ENCODE peak calls at places on chromosomes 2 and 18, in four cellular contexts. O, J, R and Y are unnamed samples.

GRCh38 chr2:169141713-169142352 is 72.5 kb downstream of the DHRS9 start:
- DNase-seq in O (peak; percentile 24), J (peak; percentile 46), R (peak; percentile 81), Y (peak; percentile 25)

GRCh38 chr2:200653021-200653420 is 67.2 kb downstream of the AOX1 start:
- DNase-seq in O (no peak), J (no peak), R (no peak), Y (no peak)

GRCh38 chr18:56245856-56246575 is 392.4 kb downstream of the TXNL1 start:
- DNase-seq in O (no peak), J (no peak), R (no peak), Y (no peak)

GRCh38 chr2:209922116-209922515 is 80.3 kb upstream of the RPE start:
- DNase-seq in O (no peak), J (no peak), R (no peak), Y (no peak)

GRCh38 chr2:60339286-60339685 is 214.2 kb downstream of the BCL11A start:
- DNase-seq in O (no peak), J (no peak), R (no peak), Y (no peak)

GRCh38 chr18:34514238-34514637 is 195.9 kb upstream of the DTNA start:
- DNase-seq in O (no peak), J (no peak), R (no peak), Y (no peak)

GRCh38 chr18:13366131-13366530 is 147.6 kb downstream of the LDLRAD4 start:
- DNase-seq in O (no peak), J (no peak), R (no peak), Y (no peak)

GRCh38 chr2:148813603-148814065 is 61.4 kb upstream of the KIF5C start:
- DNase-seq in O (peak; percentile 63), J (no peak), R (peak; percentile 49), Y (peak; percentile 75)

GRCh38 chr18:47775961-47776360 is 154.5 kb downstream of the SMAD2 start:
- DNase-seq in O (no peak), J (peak; percentile 32), R (no peak), Y (no peak)

GRCh38 chr2:11807156-11808015 is 61.0 kb downstream of the LPIN1 start:
- DNase-seq in O (no peak), J (no peak), R (no peak), Y (no peak)

GRCh38 chr2:216606551-216607527 is 26.4 kb upstream of the IGFBP2 start:
- DNase-seq in O (peak; percentile 52), J (no peak), R (no peak), Y (peak; percentile 65)

GRCh38 chr18:76353500-76353899 is 141.5 kb downstream of the ZNF516 start:
- DNase-seq in O (no peak), J (no peak), R (no peak), Y (no peak)

GRCh38 chr2:127597984-127598380 is 48.0 kb upstream of the GPR17 start:
- DNase-seq in O (no peak), J (no peak), R (no peak), Y (no peak)

GRCh38 chr18:38552729-38553411 is 987.3 kb upstream of the CELF4 start:
- DNase-seq in O (no peak), J (no peak), R (no peak), Y (no peak)

GRCh38 chr2:20016346-20016745 is 3.9 kb upstream of the MATN3 start:
- DNase-seq in O (no peak), J (no peak), R (peak; percentile 19), Y (no peak)

GRCh38 chr2:26532301-26533250 is 54.7 kb upstream of the OTOF start:
- DNase-seq in O (no peak), J (no peak), R (no peak), Y (no peak)

GRCh38 chr2:23250371-23250770 is 134.6 kb upstream of the KLHL29 start:
- DNase-seq in O (no peak), J (no peak), R (no peak), Y (no peak)

GRCh38 chr2:149732001-149732685 is 144.6 kb upstream of the MMADHC start:
- DNase-seq in O (no peak), J (no peak), R (no peak), Y (no peak)

GRCh38 chr18:45978084-45978483 is 11.0 kb upstream of the EPG5 start:
- DNase-seq in O (no peak), J (no peak), R (no peak), Y (no peak)

GRCh38 chr2:239600650-239601049 is 199.8 kb upstream of the HDAC4 start:
- DNase-seq in O (no peak), J (no peak), R (no peak), Y (no peak)

GRCh38 chr18:33459612-33460011 is 19.1 kb upstream of the CCDC178 start:
- DNase-seq in O (no peak), J (no peak), R (no peak), Y (no peak)

GRCh38 chr2:149597050-149598013 is 9.8 kb upstream of the MMADHC start:
- DNase-seq in O (no peak), J (peak; percentile 57), R (peak; percentile 69), Y (peak; percentile 8)

GRCh38 chr2:151156943-151157705 is 104.5 kb downstream of the RBM43 start:
- DNase-seq in O (no peak), J (no peak), R (no peak), Y (no peak)

GRCh38 chr2:190545756-190546385 is 11.3 kb upstream of the NEMP2 start:
- DNase-seq in O (no peak), J (no peak), R (no peak), Y (no peak)

GRCh38 chr2:126635281-126635680 is 20.7 kb upstream of the GYPC start:
- DNase-seq in O (no peak), J (no peak), R (no peak), Y (no peak)

GRCh38 chr2:22692751-22693150 is 692.2 kb upstream of the KLHL29 start:
- DNase-seq in O (no peak), J (no peak), R (no peak), Y (no peak)

GRCh38 chr18:79406708-79407107 is 11.0 kb downstream of the NFATC1 start:
- DNase-seq in O (no peak), J (no peak), R (no peak), Y (no peak)

GRCh38 chr2:45191972-45192371 is 182.7 kb upstream of the SIX2 start:
- DNase-seq in O (no peak), J (no peak), R (no peak), Y (no peak)

GRCh38 chr2:238654479-238654878 is 193.4 kb upstream of the TWIST2 start:
- DNase-seq in O (no peak), J (no peak), R (no peak), Y (no peak)

GRCh38 chr2:30433902-30434301 is 13.1 kb upstream of the LCLAT1 start:
- DNase-seq in O (no peak), J (peak; percentile 47), R (no peak), Y (no peak)

GRCh38 chr2:190843874-190844699 is 36.5 kb upstream of the GLS start:
- DNase-seq in O (no peak), J (peak; percentile 21), R (no peak), Y (no peak)

GRCh38 chr2:235707411-235708096 is 213.7 kb downstream of the AGAP1 start:
- DNase-seq in O (no peak), J (no peak), R (no peak), Y (no peak)

GRCh38 chr2:235701206-235701605 is 207.4 kb downstream of the AGAP1 start:
- DNase-seq in O (no peak), J (no peak), R (no peak), Y (no peak)

GRCh38 chr2:235702186-235702585 is 208.3 kb downstream of the AGAP1 start:
- DNase-seq in O (no peak), J (no peak), R (no peak), Y (no peak)

GRCh38 chr2:235706496-235706895 is 212.7 kb downstream of the AGAP1 start:
- DNase-seq in O (no peak), J (no peak), R (no peak), Y (no peak)

GRCh38 chr2:235703711-235704295 is 210.0 kb downstream of the AGAP1 start:
- DNase-seq in O (no peak), J (no peak), R (no peak), Y (no peak)
- TF ChIP-seq TAF1 in O (no peak), J (no peak), R (no peak), Y (no peak)

GRCh38 chr2:68062680-68063387 is at the start of gene C1D:
- DNase-seq in O (peak; percentile 53), J (peak; percentile 87), R (peak; percentile 91), Y (peak; percentile 38)
- TF ChIP-seq POLR2A in O (peak; percentile 79), J (peak; percentile 94), R (peak; percentile 91), Y (peak; percentile 88)

GRCh38 chr2:37798315-37799005 is 126.6 kb upstream of the RMDN2 start:
- DNase-seq in O (no peak), J (no peak), R (no peak), Y (no peak)

GRCh38 chr2:37802899-37803379 is 122.1 kb upstream of the RMDN2 start:
- DNase-seq in O (no peak), J (no peak), R (no peak), Y (no peak)

GRCh38 chr2:37800176-37800835 is 124.8 kb upstream of the RMDN2 start:
- DNase-seq in O (no peak), J (no peak), R (no peak), Y (no peak)

GRCh38 chr2:37797081-37797480 is 125.6 kb upstream of the CDC42EP3 start:
- DNase-seq in O (no peak), J (no peak), R (no peak), Y (no peak)

DNA sequence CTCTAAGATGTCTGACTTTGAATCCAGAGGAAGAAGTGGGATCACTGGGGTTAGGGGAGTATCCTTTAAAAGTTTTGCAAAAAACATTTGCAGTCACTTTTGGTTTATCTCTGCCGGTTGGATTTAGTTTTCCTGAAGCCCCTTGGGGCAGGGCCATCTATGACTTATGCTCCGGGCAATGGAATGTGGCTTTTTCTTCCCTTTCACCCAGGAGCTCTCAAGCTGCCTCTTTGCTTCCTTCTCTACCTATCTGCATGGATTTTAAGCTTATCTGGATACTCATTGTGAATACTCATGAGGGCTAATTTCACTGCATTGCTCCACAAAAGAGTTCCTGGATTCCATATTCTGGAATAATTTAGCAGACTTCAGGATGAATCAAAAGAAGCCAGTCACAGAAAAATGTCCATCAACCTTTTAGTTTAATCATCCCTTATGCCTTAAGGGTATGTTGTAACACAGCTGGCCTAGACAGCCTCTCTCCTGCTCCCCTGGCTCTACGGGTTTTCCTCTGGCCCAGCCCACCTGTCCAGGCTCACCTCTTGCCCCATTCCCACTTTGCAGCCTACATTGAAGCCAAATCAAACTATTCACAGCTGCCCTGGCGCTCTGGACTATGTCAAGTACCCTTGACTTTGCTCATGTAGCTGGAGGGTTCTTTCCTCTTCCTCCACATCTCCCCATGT is 122.8 kb upstream of the RMDN2 start:
- DNase-seq in O (no peak), J (no peak), R (no peak), Y (no peak)
- TF ChIP-seq TAF1 in O (no peak), J (no peak), R (no peak), Y (no peak)

DNA sequence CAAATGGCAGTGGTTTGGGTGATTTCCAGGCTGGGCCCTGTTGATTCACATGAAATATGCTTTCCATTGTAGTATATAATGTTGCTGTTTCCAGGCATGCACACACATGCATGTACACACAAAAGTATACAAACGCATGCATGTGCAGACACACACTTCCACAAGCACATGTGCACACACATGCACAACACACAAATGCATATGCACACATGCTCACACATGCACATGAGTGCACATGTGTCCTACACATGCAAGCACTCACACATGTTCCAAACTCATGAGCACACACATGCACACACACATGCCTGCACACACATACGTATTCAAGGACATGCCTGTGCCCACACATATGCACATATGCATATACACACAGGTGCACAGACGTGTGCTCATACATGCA is 30.6 kb downstream of the SNTG2 start:
- DNase-seq in O (no peak), J (no peak), R (no peak), Y (no peak)
- TF ChIP-seq POLR2A in O (no peak), J (no peak), R (no peak), Y (no peak)

GRCh38 chr2:33083671-33084387 is 137.1 kb downstream of the LTBP1 start:
- DNase-seq in O (no peak), J (no peak), R (no peak), Y (no peak)
- TF ChIP-seq TAF1 in O (no peak), J (no peak), R (no peak), Y (no peak)